ENCODE peak calls at places on chromosomes 3 and 15, in four cellular contexts. G is IMR-90, J is K562, C is GM12878. T is an unnamed sample.

GRCh38 chr3:123385072-123385471 is 63.8 kb downstream of the ADCY5 start:
- DNase-seq in G (peak; percentile 37), J (no peak), C (no peak), T (peak; percentile 19)

GRCh38 chr3:56921573-56922571 is 120.1 kb upstream of the ARHGEF3 start:
- DNase-seq in C (no peak), G (peak; percentile 71), J (no peak), T (no peak)

GRCh38 chr15:66601521-66601920 is 35.7 kb upstream of the LCTL start:
- DNase-seq in C (no peak), J (no peak), G (no peak), T (no peak)

GRCh38 chr15:100877551-100877950 is 2.1 kb upstream of the ALDH1A3 start:
- DNase-seq in G (no peak), C (no peak), J (no peak), T (no peak)

GRCh38 chr3:13535905-13536304 is 13.0 kb upstream of the FBLN2 start:
- DNase-seq in J (no peak), C (no peak), G (no peak), T (no peak)

GRCh38 chr15:35693887-35694286 is 147.9 kb upstream of the DPH6 start:
- DNase-seq in C (no peak), G (no peak), J (no peak), T (no peak)

GRCh38 chr3:114498779-114499370 is 205.0 kb downstream of the TIGIT start:
- DNase-seq in C (no peak), G (peak; percentile 81), J (peak; percentile 19), T (peak; percentile 51)

GRCh38 chr3:64977308-64978100 is 289.7 kb upstream of the ADAMTS9 start:
- DNase-seq in C (no peak), J (no peak), G (peak; percentile 78), T (no peak)

GRCh38 chr3:130658666-130659065 is 88.0 kb downstream of the PIK3R4 start:
- DNase-seq in G (peak; percentile 36), C (no peak), J (no peak), T (no peak)

GRCh38 chr3:25396686-25397085 is 31.4 kb upstream of the RARB start:
- DNase-seq in C (no peak), J (no peak), G (no peak), T (no peak)

GRCh38 chr15:84878504-84878903 is 6.0 kb upstream of the SLC28A1 start:
- DNase-seq in J (peak; percentile 78), C (no peak), G (peak; percentile 44), T (peak; percentile 73)

GRCh38 chr3:134374791-134375541 is 719 bp upstream of the AMOTL2 start:
- DNase-seq in C (no peak), G (no peak), J (no peak), T (peak; percentile 61)

GRCh38 chr3:158725348-158725966 is 6.8 kb downstream of the RARRES1 start:
- DNase-seq in G (peak; percentile 100), J (no peak), C (no peak), T (peak; percentile 83)

GRCh38 chr15:95247068-95247984 is 1016.0 kb downstream of the MCTP2 start:
- DNase-seq in G (peak; percentile 98), J (peak; percentile 36), C (no peak), T (peak; percentile 96)

GRCh38 chr3:187742351-187743171 is 2.7 kb downstream of the BCL6 start:
- DNase-seq in C (no peak), J (peak; percentile 17), G (peak; percentile 45), T (no peak)

GRCh38 chr3:15198686-15199085 is 7.4 kb upstream of the CAPN7 start:
- DNase-seq in J (no peak), C (no peak), G (no peak), T (no peak)

GRCh38 chr3:111917300-111917699 is 58.2 kb downstream of the PHLDB2 start:
- DNase-seq in G (peak; percentile 52), J (no peak), C (no peak), T (peak; percentile 46)

GRCh38 chr3:113260980-113261920 is 49.9 kb downstream of the BOC start:
- DNase-seq in G (no peak), C (no peak), J (no peak), T (no peak)

GRCh38 chr3:47007482-47008257 is 28.2 kb downstream of the NBEAL2 start:
- DNase-seq in J (no peak), C (no peak), G (no peak), T (no peak)

GRCh38 chr3:35674451-35675109 is 35.3 kb downstream of the ARPP21 start:
- DNase-seq in G (no peak), J (no peak), C (no peak), T (no peak)

GRCh38 chr3:144036498-144036897 is 64.9 kb downstream of the DIPK2A start:
- DNase-seq in J (no peak), C (no peak), G (no peak), T (no peak)

GRCh38 chr3:16884748-16885587 is at the start of gene PLCL2:
- DNase-seq in G (peak; percentile 21), J (peak; percentile 57), C (no peak), T (peak; percentile 57)

GRCh38 chr3:148319960-148320359 is 377.7 kb upstream of the AGTR1 start:
- DNase-seq in C (no peak), G (peak; percentile 35), J (no peak), T (no peak)

GRCh38 chr3:52004158-52004787 is 8.6 kb upstream of the RPL29 start:
- DNase-seq in C (no peak), G (peak; percentile 48), J (peak; percentile 57), T (no peak)

GRCh38 chr3:51813539-51813938 is 34.5 kb upstream of the IQCF6 start:
- DNase-seq in G (no peak), J (no peak), C (no peak), T (no peak)

GRCh38 chr3:129161860-129162271 is 1.0 kb upstream of the ISY1 start:
- DNase-seq in C (no peak), J (peak; percentile 21), G (peak; percentile 8), T (no peak)

GRCh38 chr15:80849308-80849707 is 70.1 kb downstream of the CEMIP start:
- DNase-seq in J (no peak), G (peak; percentile 93), C (no peak), T (peak; percentile 41)

GRCh38 chr3:140206196-140207040 is 271.4 kb downstream of the CLSTN2 start:
- DNase-seq in J (peak; percentile 9), G (peak; percentile 18), C (no peak), T (peak; percentile 4)

GRCh38 chr3:184620101-184620798 is 58.7 kb downstream of the EPHB3 start:
- DNase-seq in G (peak; percentile 67), J (no peak), C (no peak), T (peak; percentile 5)

GRCh38 chr15:69957175-69957574 is 140.5 kb downstream of the TLE3 start:
- DNase-seq in J (no peak), C (no peak), G (no peak), T (peak; percentile 19)

GRCh38 chr3:193348686-193349085 is 29.9 kb downstream of the ATP13A5 start:
- DNase-seq in J (no peak), G (no peak), C (no peak), T (no peak)

GRCh38 chr15:62450061-62450460 is 285.0 kb upstream of the C2CD4B start:
- DNase-seq in J (no peak), C (no peak), G (no peak), T (no peak)

GRCh38 chr15:62449638-62450037 is 284.6 kb upstream of the C2CD4B start:
- DNase-seq in J (no peak), C (no peak), G (no peak), T (no peak)

GRCh38 chr15:62446984-62447383 is 281.9 kb upstream of the C2CD4B start:
- DNase-seq in J (no peak), C (no peak), G (no peak), T (no peak)

GRCh38 chr15:62445244-62445643 is 280.2 kb upstream of the C2CD4B start:
- DNase-seq in C (no peak), G (peak; percentile 76), J (no peak), T (no peak)

DNA sequence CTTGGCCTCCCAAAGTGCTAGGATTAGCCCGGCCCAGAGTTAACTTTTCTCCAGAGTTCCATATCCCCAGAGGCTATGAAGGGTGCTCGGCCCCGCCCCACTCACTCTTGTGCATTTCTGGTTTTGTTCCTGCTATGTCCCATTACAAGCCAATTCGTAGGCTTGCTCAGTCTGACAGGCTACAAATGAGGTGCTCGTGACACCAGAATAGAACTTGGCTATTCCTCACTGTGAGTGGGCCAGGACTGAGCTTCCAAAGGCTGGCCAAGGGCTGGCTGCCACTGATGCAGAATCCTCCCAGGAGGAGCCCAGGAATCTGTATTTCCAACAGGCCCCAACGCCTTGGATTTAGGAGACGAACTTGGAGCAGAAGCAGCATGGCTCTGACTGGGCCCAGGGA is 282.7 kb upstream of the C2CD4B start:
- DNase-seq in J (no peak), C (no peak), G (no peak), T (no peak)
- TF ChIP-seq RCOR1 in J (no peak), C (no peak), G (no peak), T (no peak)

GRCh38 chr3:75395601-75396315 is 268.4 kb upstream of the FRG2C start:
- DNase-seq in J (no peak), G (no peak), C (no peak), T (no peak)

DNA sequence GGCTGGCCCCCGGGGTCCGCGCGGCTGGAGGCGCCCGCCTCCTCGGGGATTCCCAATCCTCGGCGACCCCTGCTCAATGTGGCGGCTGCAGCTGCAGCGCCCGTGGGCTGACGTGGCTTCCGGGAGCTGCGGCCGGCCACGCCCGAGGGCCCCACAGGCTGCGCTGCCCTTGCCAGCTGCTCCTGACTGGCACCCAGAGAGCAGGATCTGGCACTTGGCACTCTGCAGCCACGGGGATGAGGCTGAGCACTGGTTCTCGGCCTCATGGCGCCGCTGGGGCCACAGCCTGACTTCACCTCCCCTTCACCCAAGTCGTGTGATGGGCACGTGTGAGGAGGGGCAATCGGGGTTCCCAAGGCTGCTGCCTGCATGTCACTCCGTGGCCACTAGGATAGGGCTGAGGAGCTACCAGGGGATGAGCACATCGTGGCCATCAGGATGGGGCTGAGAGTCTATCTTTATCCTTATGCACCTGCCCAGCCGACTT is 267.8 kb upstream of the FRG2C start:
- DNase-seq in J (no peak), C (no peak), G (no peak), T (no peak)
- H3K4me2 ChIP-seq in J (no peak overlapping the region), C (no peak overlapping the region), G (no peak overlapping the region), T (no peak overlapping the region)

DNA sequence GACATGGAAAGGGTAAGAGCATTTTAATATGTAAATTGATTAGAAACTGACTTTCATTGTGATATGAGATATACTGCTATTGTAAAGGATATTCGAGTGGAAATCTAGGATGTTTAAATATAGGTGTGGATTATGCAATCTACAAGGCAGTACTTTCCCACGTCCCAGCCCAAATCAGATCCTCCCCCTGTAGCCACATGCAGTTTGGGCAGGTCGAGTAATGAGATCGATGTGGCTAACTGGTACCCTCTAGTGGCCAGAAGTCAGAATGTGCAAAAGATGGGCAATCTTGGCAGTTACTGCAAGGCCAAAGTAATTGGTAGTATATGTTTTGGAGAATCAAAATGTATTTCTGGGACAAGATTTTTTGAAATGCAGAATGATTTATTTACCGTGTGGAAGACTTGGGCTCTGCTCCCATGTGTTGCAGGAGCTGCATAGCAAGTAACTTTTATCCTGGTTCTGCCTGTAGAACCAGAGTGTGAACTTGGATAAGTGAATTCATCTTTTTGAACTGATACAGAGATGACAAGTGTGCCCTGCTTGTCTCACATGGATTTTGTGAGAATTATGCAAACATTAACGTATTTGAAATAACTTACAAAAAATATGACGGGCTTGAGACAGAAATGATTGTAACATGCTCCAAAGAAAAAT is 94.5 kb upstream of the ADAMTSL3 start:
- DNase-seq in G (peak; percentile 61), C (peak; percentile 20), J (peak; percentile 78), T (peak; percentile 76)
- TF ChIP-seq ELK1 in G (no peak), C (no peak), J (no peak), T (no peak)

DNA sequence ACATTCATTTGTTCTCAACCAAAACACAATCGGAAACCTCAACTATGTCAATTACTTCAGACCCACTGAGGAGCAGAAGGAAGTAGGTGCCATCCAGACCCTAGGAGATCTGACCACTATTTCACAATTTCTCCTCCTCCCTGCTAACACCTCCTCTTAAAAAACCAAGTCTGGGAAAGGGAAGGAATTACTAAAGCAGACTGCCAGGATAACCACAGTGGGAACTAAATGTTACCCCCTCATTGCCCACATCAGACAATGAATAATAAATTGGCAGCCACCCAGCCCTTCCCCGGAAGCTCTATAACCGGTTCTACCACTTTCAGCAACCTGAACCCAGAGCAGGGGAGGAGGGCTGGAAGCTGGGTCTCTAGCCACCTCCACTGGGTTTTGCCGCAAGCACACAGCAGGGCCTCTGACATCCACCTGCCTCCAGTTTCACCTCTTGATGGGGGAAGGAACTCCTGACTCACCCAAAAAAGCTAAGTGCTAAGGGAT is 17.6 kb downstream of the C15orf62 start:
- DNase-seq in G (peak; percentile 62), J (no peak), C (no peak), T (no peak)
- TF ChIP-seq RCOR1 in G (no peak), J (no peak), C (no peak), T (no peak)